ENCODE peak calls at places on chromosomes 13 and 19, in four cellular contexts. One of them, this sample, is unnamed.

GRCh38 chr19:1001538-1002166 is 1.4 kb downstream of the GRIN3B start:
- DNase-seq in GM12878: no peak
- DNase-seq in K562: peak; percentile 78
- DNase-seq in HepG2: no peak
- DNase-seq in this sample: peak; percentile 65

GRCh38 chr13:19713186-19713965 is 69.4 kb downstream of the PSPC1 start:
- DNase-seq in GM12878: peak; percentile 13
- DNase-seq in K562: no peak
- DNase-seq in HepG2: no peak
- DNase-seq in this sample: no peak

GRCh38 chr13:105587786-105588185 is 947.7 kb downstream of the EFNB2 start:
- DNase-seq in GM12878: no peak
- DNase-seq in K562: no peak
- DNase-seq in HepG2: no peak
- DNase-seq in this sample: no peak

GRCh38 chr13:79593611-79594275 is 112.8 kb downstream of the NDFIP2 start:
- DNase-seq in GM12878: no peak
- DNase-seq in K562: no peak
- DNase-seq in HepG2: no peak
- DNase-seq in this sample: no peak

GRCh38 chr19:18229915-18230314 is 3.7 kb upstream of the PDE4C start:
- DNase-seq in GM12878: no peak
- DNase-seq in K562: no peak
- DNase-seq in HepG2: no peak
- DNase-seq in this sample: no peak

GRCh38 chr19:9885077-9885552 is 50.0 kb downstream of the PIN1 start:
- DNase-seq in GM12878: no peak
- DNase-seq in K562: no peak
- DNase-seq in HepG2: no peak
- DNase-seq in this sample: peak; percentile 45

GRCh38 chr19:10817291-10818038 is 18.5 kb downstream of the TMED1 start:
- DNase-seq in GM12878: no peak
- DNase-seq in K562: no peak
- DNase-seq in HepG2: no peak
- DNase-seq in this sample: no peak

GRCh38 chr13:95087746-95088305 is 213.4 kb downstream of the ABCC4 start:
- DNase-seq in GM12878: no peak
- DNase-seq in K562: no peak
- DNase-seq in HepG2: peak; percentile 23
- DNase-seq in this sample: no peak

GRCh38 chr13:45949161-45949560 is 97.6 kb upstream of the SIAH3 start:
- DNase-seq in GM12878: no peak
- DNase-seq in K562: no peak
- DNase-seq in HepG2: no peak
- DNase-seq in this sample: no peak

GRCh38 chr19:42023121-42023942 is 29.3 kb upstream of the ATP1A3 start:
- DNase-seq in GM12878: no peak
- DNase-seq in K562: peak; percentile 60
- DNase-seq in HepG2: peak; percentile 15
- DNase-seq in this sample: peak; percentile 69

GRCh38 chr13:77784531-77784930 is 87.0 kb downstream of the SLAIN1 start:
- DNase-seq in GM12878: no peak
- DNase-seq in K562: no peak
- DNase-seq in HepG2: no peak
- DNase-seq in this sample: no peak

GRCh38 chr13:77781804-77782203 is 84.3 kb downstream of the SLAIN1 start:
- DNase-seq in GM12878: no peak
- DNase-seq in K562: no peak
- DNase-seq in HepG2: no peak
- DNase-seq in this sample: no peak

GRCh38 chr13:77774181-77774580 is 76.7 kb downstream of the SLAIN1 start:
- DNase-seq in GM12878: no peak
- DNase-seq in K562: no peak
- DNase-seq in HepG2: no peak
- DNase-seq in this sample: no peak

GRCh38 chr13:77776704-77777103 is 79.2 kb downstream of the SLAIN1 start:
- DNase-seq in GM12878: no peak
- DNase-seq in K562: no peak
- DNase-seq in HepG2: no peak
- DNase-seq in this sample: no peak

GRCh38 chr13:77779461-77780272 is 82.2 kb downstream of the SLAIN1 start:
- DNase-seq in GM12878: peak; percentile 24
- DNase-seq in K562: no peak
- DNase-seq in HepG2: peak; percentile 26
- DNase-seq in this sample: peak; percentile 66
- TF ChIP-seq TARDBP in GM12878: no peak
- TF ChIP-seq TARDBP in K562: no peak
- TF ChIP-seq TARDBP in HepG2: no peak
- TF ChIP-seq TARDBP in this sample: no peak

GRCh38 chr19:52102782-52103181 is 7.2 kb upstream of the ZNF841 start:
- DNase-seq in GM12878: no peak
- DNase-seq in K562: no peak
- DNase-seq in HepG2: no peak
- DNase-seq in this sample: no peak

GRCh38 chr19:52099497-52100138 is 4.1 kb upstream of the ZNF841 start:
- DNase-seq in GM12878: no peak
- DNase-seq in K562: no peak
- DNase-seq in HepG2: peak; percentile 64
- DNase-seq in this sample: no peak

DNA sequence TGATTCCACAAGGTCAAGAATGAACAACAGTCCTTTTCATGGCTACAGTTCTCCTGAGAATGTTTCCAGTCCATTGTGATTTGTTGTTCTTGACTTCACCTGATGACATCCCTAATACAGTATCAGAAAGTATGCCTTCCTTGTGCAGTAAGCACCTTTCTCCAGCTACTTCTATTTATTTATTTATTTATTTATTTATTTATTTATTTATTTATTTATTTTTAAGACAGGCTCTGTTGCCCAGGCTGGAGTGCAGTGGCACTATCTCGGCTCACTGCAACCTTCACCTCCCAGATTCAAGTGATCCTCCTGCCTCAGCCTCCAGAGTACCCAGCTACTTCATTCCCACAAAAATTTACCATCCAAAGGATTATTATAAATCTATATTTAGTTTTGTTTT is 6.6 kb upstream of the ZNF841 start:
- DNase-seq in GM12878: no peak
- DNase-seq in K562: no peak
- DNase-seq in HepG2: no peak
- DNase-seq in this sample: no peak
- TF ChIP-seq FOXM1 in GM12878: no peak
- TF ChIP-seq FOXM1 in K562: no peak
- TF ChIP-seq FOXM1 in HepG2: no peak
- TF ChIP-seq FOXM1 in this sample: no peak

DNA sequence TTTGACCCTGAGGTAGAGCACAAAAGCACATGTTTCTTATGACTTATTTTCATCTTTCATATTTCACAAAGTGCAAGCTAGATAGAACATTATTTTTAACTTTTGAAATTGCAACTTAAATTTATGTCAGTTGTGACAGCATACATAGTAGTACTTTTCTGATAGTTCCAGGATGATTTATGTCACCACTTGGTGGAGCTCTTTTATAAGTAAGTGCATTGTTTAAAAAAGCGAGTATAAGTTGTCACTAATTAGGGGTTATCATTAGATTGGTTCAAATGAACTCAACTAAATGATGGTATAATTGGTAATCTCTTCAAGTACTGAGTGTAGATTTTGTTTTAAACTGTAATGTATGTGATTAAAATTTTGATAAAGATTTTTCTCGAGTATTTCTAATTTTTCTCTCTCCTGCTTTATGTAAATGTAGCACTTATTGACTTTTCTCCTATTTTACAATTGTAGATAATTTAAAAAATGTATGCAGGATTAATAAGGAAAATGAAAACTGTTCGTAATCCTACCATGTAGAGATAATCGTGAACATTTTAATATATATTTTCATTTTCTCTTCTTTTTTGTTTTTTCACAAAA is 31.1 kb downstream of the RB1 start:
- DNase-seq in GM12878: peak; percentile 24
- DNase-seq in K562: no peak
- DNase-seq in HepG2: peak; percentile 36
- DNase-seq in this sample: no peak
- TF ChIP-seq TARDBP in GM12878: no peak
- TF ChIP-seq TARDBP in K562: no peak
- TF ChIP-seq TARDBP in HepG2: no peak
- TF ChIP-seq TARDBP in this sample: no peak

DNA sequence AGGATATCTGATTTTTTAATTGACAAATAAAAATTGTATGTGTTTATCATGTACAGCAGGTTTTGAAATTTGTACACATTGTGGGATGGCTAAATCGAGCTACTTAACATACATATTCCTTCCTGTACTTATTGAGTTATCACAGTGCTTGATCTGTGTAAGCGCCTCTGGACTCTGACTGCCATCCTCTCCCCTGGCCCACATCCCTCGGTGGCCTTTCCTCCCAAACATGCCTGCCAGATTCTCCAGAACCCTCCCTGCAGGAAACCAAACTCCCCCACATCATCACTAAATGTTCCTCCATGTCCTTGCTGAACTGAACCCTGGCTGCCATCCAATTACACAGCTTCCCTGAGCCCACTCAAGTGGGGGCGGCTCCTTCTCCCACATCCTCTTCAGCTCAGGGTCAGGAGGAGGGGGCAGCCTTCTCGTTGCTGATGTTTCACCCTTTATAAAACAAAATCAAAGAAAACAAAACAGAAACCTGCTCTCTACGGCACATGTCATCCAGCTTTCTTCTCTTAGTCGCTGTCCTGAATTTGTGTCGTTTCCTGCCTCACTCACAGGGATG is 97.2 kb upstream of the SPATA13 start:
- DNase-seq in GM12878: no peak
- DNase-seq in K562: no peak
- DNase-seq in HepG2: no peak
- DNase-seq in this sample: no peak
- TF ChIP-seq FOXM1 in GM12878: no peak
- TF ChIP-seq FOXM1 in K562: no peak
- TF ChIP-seq FOXM1 in HepG2: no peak
- TF ChIP-seq FOXM1 in this sample: no peak

DNA sequence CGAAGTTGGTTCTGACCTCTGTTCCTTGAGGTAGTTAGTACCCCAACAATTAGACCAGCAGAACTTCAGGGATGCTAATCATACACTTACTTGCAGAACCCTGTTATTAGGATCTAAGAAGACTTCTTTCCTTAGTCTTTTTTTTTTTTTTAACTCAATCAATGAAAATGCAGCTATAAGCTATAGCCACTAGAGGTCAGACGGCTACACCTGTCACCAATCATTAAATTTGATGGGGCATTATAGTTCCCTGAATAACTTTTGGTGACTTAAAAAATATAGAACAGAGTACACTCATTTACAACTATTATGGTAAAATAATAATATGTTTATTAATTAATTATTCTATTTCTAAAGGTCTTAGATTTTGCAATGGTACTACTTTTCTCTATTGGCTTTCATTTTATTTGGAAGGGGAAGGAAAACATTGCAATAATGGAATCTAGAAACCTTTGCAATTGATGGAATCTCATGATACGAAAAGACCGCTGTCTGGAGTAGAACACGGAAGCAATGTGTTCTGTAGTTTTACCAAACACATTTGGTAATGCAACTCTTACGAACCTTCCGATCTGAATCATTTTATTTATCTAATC is 483.2 kb downstream of the DIAPH3 start:
- DNase-seq in GM12878: no peak
- DNase-seq in K562: peak; percentile 4
- DNase-seq in HepG2: no peak
- DNase-seq in this sample: peak; percentile 7
- TF ChIP-seq TARDBP in GM12878: no peak
- TF ChIP-seq TARDBP in K562: no peak
- TF ChIP-seq TARDBP in HepG2: no peak
- TF ChIP-seq TARDBP in this sample: no peak

This sample was measured in HEK293T.